ENCODE peak calls at places on chromosomes 4 and X, in seven cellular contexts. S is K562, K is HCT116, U is H1, W is H9, Y is endothelial cell of umbilical vein, B is mesenchymal stem cell. J is an unnamed sample. For H3K9me3, the result is how much of the 10 kb centered on the place peaks cover.

GRCh38 chr4:80336582-80336981 is 1.1 kb downstream of the CFAP299 start:
- DNase-seq in W (peak), Y (peak), B (peak), S (peak), U (peak), K (peak), J (no peak)

GRCh38 chr4:165874799-165875371 is 1.8 kb downstream of the TLL1 start:
- DNase-seq in Y (no peak), K (no peak), B (peak), S (no peak), U (peak), W (peak), J (no peak)

GRCh38 chrX:9942086-9942485 is 25.1 kb upstream of the CLDN34 start:
- DNase-seq in W (no peak), K (no peak), S (no peak), B (no peak), Y (peak), U (no peak), J (no peak)

GRCh38 chrX:2538016-2538415 is 37.2 kb upstream of the DHRSX start:
- DNase-seq in Y (no peak), U (no peak), W (no peak), S (no peak), B (no peak), K (no peak), J (no peak)

GRCh38 chrX:109140463-109140862 is 341.4 kb downstream of the GUCY2F start:
- DNase-seq in K (no peak), S (no peak), W (no peak), Y (no peak), B (no peak), U (no peak), J (no peak)

GRCh38 chr4:133493776-133494175 is 344.7 kb downstream of the PCDH10 start:
- DNase-seq in K (no peak), S (no peak), Y (no peak), B (no peak), U (no peak), W (no peak), J (no peak)

GRCh38 chrX:2478546-2479419 is 22.0 kb downstream of the DHRSX start:
- DNase-seq in S (no peak), B (no peak), U (no peak), K (peak), W (no peak), Y (no peak), J (no peak)

GRCh38 chr4:92304636-92305035 is 870 bp downstream of the GRID2 start:
- DNase-seq in U (peak), K (no peak), S (no peak), B (peak), W (peak), Y (no peak), J (no peak)

GRCh38 chr4:98822144-98822543 is 106.8 kb downstream of the EIF4E start:
- DNase-seq in S (no peak), K (no peak), W (no peak), B (no peak), U (no peak), Y (no peak), J (no peak)

GRCh38 chr4:151807220-151807619 is 46.4 kb upstream of the GATB start:
- DNase-seq in U (no peak), S (no peak), B (no peak), Y (no peak), W (no peak), K (no peak), J (no peak)

GRCh38 chr4:84496356-84497219 is 2.5 kb downstream of the NKX6-1 start:
- DNase-seq in S (no peak), B (peak), Y (no peak), U (peak), K (no peak), W (peak), J (no peak)

GRCh38 chr4:95092762-95093161 is 335.0 kb downstream of the BMPR1B start:
- DNase-seq in B (no peak), U (no peak), Y (peak), W (no peak), S (no peak), K (no peak), J (no peak)

GRCh38 chr4:18538121-18538520 is 516.6 kb upstream of the LCORL start:
- DNase-seq in S (no peak), Y (no peak), W (no peak), B (no peak), U (no peak), K (no peak), J (no peak)

GRCh38 chr4:47612116-47613023 is 127.3 kb downstream of the ATP10D start:
- DNase-seq in S (no peak), K (no peak), Y (no peak), B (peak), U (no peak), W (no peak), J (no peak)

GRCh38 chr4:38696697-38697096 is 32.7 kb downstream of the KLF3 start:
- DNase-seq in Y (no peak), B (no peak), S (no peak), W (no peak), K (no peak), U (no peak), J (no peak)

GRCh38 chr4:28482580-28482979 is 1621.9 kb downstream of the STIM2 start:
- DNase-seq in Y (no peak), U (no peak), W (no peak), S (no peak), B (no peak), K (no peak), J (no peak)
- H3K9me3 ChIP-seq in Y (under half), U (under half), W (under half), S (under half), B (under half), K (under half), J (under half)

GRCh38 chrX:69291111-69291510 is 125.9 kb upstream of the PJA1 start:
- DNase-seq in W (no peak), K (no peak), Y (no peak), S (no peak), B (no peak), U (no peak), J (no peak)

GRCh38 chrX:69290327-69290726 is 125.1 kb upstream of the PJA1 start:
- DNase-seq in B (no peak), Y (no peak), U (no peak), S (no peak), W (no peak), K (no peak), J (no peak)

GRCh38 chrX:69297521-69297920 is 132.3 kb upstream of the PJA1 start:
- DNase-seq in B (no peak), S (no peak), K (no peak), Y (no peak), W (no peak), U (no peak), J (no peak)

GRCh38 chrX:69289839-69290123 is 124.5 kb upstream of the PJA1 start:
- DNase-seq in K (no peak), Y (no peak), W (no peak), B (no peak), U (no peak), S (no peak), J (no peak)

DNA sequence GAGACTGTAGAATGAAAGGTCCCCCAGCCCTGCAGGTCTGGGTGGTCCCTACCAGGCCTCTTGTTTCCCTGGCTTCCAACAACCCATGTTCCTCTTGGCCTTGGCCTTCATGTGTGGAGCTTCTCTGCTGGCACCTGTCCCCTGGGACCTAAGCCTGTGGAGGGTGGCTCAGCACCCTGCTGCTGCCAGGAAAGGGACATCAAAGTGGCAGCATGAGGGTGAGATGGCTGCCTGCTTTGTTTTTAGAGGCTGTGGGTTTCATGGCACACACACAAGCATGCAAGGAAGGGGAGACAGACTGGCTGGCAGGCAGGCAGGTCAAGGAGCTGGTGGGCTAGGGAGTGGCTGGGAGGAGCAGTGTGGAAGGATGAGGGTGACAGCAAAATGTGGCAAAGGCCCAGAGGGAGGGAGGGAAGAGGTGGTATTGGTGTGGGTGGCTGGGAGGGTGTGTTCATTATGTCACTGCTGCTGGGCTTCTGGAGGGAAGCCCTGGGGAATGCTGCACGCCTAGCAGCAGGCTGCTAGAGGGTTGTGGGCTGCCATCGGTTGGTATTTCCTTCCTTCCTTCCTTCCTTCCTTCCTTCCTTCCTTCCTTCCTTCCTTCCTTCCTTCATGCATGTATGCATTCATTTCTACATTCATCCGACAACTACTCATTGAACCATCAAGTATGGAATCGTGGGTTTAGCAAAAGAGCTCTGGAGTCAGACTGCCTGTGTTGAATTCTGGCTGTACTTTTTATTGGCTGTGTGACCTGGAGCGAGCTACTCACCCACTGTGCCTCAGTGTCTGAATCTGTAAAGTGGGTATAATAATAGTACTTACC is 128.7 kb upstream of the PJA1 start:
- DNase-seq in U (no peak), B (no peak), K (no peak), S (no peak), Y (no peak), W (no peak), J (peak)
- H3K9ac ChIP-seq in U (no peak), B (no peak), K (no peak), S (no peak), Y (no peak), W (no peak), J (peak)

GRCh38 chr4:176539785-176540175 is 220.0 kb downstream of the SPCS3 start:
- DNase-seq in Y (no peak), K (no peak), B (peak), S (no peak), W (no peak), U (no peak), J (no peak)
- H3K9me3 ChIP-seq in Y (under half), K (under half), B (under half), S (under half), W (under half), U (under half), J (under half)

GRCh38 chr4:24979554-24979953 is 51.2 kb downstream of the LGI2 start:
- DNase-seq in B (no peak), K (no peak), S (no peak), W (peak), U (no peak), Y (peak), J (peak)

GRCh38 chr4:24973471-24974251 is 57.1 kb downstream of the LGI2 start:
- DNase-seq in B (no peak), S (no peak), W (peak), K (no peak), Y (no peak), U (no peak), J (no peak)

GRCh38 chr4:24978291-24979072 is 52.3 kb downstream of the LGI2 start:
- DNase-seq in K (no peak), S (no peak), B (no peak), Y (no peak), W (peak), U (no peak), J (no peak)

GRCh38 chr4:24974252-24974580 is 56.5 kb downstream of the LGI2 start:
- DNase-seq in Y (no peak), B (no peak), U (no peak), S (no peak), W (no peak), K (no peak), J (no peak)

DNA sequence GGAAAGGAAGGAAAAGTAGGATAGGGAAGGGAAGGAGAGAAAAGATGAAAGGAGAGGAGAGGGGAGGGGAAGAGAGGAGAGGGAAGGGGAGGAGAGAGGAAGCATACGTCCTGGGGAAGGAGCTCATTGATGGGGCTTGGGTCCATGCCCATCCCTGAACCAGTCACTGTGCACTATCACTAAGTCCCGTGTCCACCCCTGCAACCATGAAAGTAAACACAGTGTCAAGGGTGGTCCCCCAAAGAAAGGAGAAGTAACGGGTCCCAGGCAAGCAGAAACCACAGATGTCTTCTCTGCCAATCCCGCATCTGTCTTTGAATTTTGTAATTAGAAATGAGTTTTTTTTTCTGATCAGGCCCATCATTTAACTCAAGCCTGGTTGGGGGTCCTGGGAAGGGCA is 55.2 kb downstream of the LGI2 start:
- DNase-seq in S (no peak), B (no peak), K (no peak), U (no peak), W (no peak), Y (no peak), J (no peak)
- H3K9ac ChIP-seq in S (no peak), B (no peak), K (no peak), U (no peak), W (no peak), Y (no peak), J (no peak)

GRCh38 chrX:57227691-57228090 is 58.8 kb upstream of the FAAH2 start:
- DNase-seq in U (no peak), B (no peak), Y (no peak), S (no peak), W (peak), K (no peak), J (no peak)
- H3K9me3 ChIP-seq in U (under half), B (under half), Y (under half), S (under half), W (under half), K (under half), J (under half)

DNA sequence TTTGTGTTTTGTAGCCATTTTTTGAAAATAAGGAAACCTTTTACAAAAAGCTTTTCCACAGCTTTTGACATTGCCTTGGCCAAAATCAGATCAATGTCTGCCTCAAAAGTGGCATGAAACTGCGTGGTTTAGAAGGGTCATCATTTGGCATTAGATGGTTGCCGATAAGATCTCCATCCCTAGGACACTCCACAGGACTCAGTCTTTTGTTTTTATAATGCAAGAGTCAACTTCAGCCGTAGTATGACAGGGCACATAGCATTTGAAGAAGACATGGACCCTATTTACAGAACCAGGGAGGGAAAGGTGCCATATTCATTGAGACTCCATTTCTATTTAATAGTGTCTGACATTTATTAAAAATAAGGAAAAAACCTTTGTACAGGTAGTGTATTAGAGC is 1.3 kb downstream of the RTL8A start:
- DNase-seq in W (no peak), B (no peak), U (no peak), K (no peak), Y (no peak), S (no peak), J (no peak)
- H3K9ac ChIP-seq in W (no peak), B (peak), U (no peak), K (peak), Y (no peak), S (no peak), J (no peak)

DNA sequence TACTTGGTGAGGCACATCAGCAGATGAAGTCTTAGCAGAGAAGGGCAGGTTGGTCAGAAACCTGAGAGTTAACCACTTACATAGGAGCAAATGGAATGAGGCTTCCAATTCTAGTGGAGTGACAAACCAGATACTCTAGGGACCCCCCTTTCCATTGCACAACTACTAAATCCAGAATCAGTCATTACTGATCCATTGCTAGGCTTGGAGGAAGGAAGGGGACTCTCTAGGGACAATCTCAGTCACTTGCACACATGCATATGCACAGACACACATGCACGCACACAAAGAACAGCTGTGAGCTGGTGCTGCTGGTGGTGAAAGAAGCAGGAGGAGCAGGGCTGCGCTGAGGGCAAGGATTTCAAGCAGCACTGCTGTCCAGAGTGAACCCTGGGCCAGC is 25.7 kb downstream of the PNMA5 start:
- DNase-seq in W (no peak), K (no peak), S (no peak), Y (no peak), U (no peak), B (no peak), J (no peak)
- H3K9me3 ChIP-seq in W (half or more), K (under half), S (under half), Y (under half), U (under half), B (under half), J (under half)

GRCh38 chrX:136597356-136597755 is 50.6 kb upstream of the CD40LG start:
- DNase-seq in U (no peak), Y (no peak), B (no peak), S (no peak), K (no peak), W (no peak), J (no peak)

GRCh38 chrX:136600059-136600458 is 47.9 kb upstream of the CD40LG start:
- DNase-seq in S (no peak), W (no peak), Y (no peak), K (no peak), B (no peak), U (no peak), J (no peak)

GRCh38 chrX:136598631-136599030 is 49.3 kb upstream of the CD40LG start:
- DNase-seq in Y (no peak), K (no peak), W (no peak), B (no peak), U (no peak), S (no peak), J (no peak)

GRCh38 chrX:136597954-136598353 is 50.0 kb upstream of the CD40LG start:
- DNase-seq in B (no peak), W (no peak), U (no peak), S (no peak), Y (no peak), K (no peak), J (no peak)
- H3K9ac ChIP-seq in B (no peak), W (no peak), U (no peak), S (no peak), Y (no peak), K (no peak), J (no peak)

GRCh38 chrX:40843643-40844042 is 108.3 kb upstream of the MED14 start:
- DNase-seq in Y (no peak), S (no peak), U (no peak), W (no peak), B (no peak), K (no peak), J (no peak)
- H3K9me3 ChIP-seq in Y (under half), S (under half), U (under half), W (under half), B (under half), K (under half), J (under half)

DNA sequence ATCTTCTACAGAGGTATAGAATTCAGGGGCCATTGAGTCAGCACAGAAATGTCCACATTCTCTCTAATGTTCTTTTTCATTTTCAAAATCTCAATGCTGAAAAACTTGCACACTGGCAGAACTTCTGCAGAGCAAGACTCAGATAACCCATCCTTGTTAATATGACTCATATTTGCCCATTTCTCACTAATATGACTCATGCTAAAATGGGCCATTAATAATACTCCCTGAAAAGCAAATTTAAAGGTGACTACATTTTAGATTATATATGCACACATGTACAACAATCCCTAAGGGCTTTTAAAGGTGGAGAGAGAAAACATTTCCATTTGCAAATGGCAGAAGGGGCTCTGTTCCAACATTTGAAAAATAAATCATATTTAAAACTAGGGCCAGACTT is 29.8 kb downstream of the TLR2 start:
- DNase-seq in Y (no peak), K (no peak), B (no peak), S (no peak), W (no peak), U (no peak), J (no peak)
- H3K9ac ChIP-seq in Y (no peak), K (no peak), B (no peak), S (no peak), W (no peak), U (no peak), J (no peak)